ENCODE peak calls at places on chromosomes 2 and 18, in nine cellular contexts. U, T, R, N, P, X, L, C and G are unnamed samples.

GRCh38 chr2:144390424-144391020 is 129.4 kb downstream of the ZEB2 start:
- DNase-seq in U (no peak), T (no peak), R (no peak), N (no peak), P (peak), X (no peak), L (no peak), C (no peak), G (no peak)

GRCh38 chr2:101473911-101474751 is 781 bp downstream of the RFX8 start:
- DNase-seq in U (no peak), T (peak), R (peak), N (peak), P (peak), X (no peak), L (no peak), C (peak), G (peak)

GRCh38 chr18:69897397-69898108 is 50.1 kb downstream of the CD226 start:
- DNase-seq in U (no peak), T (no peak), R (no peak), N (no peak), P (no peak), X (no peak), L (no peak), C (no peak), G (no peak)

GRCh38 chr2:228522276-228522675 is 340.8 kb upstream of the SPHKAP start:
- DNase-seq in U (no peak), T (no peak), R (no peak), N (peak), P (no peak), X (no peak), L (no peak), C (no peak), G (no peak)

GRCh38 chr2:96135621-96136020 is 2.7 kb downstream of the ASTL start:
- DNase-seq in U (no peak), T (no peak), R (no peak), N (no peak), P (no peak), X (no peak), L (no peak), C (no peak), G (no peak)

GRCh38 chr2:239142296-239142695 is 258.5 kb downstream of the HDAC4 start:
- DNase-seq in U (no peak), T (no peak), R (no peak), N (no peak), P (no peak), X (no peak), L (no peak), C (peak), G (no peak)

GRCh38 chr18:47558110-47558750 is 306.8 kb upstream of the SKOR2 start:
- DNase-seq in U (no peak), T (no peak), R (no peak), N (no peak), P (no peak), X (no peak), L (no peak), C (no peak), G (no peak)

GRCh38 chr2:160406591-160407392 is 86.8 kb downstream of the RBMS1 start:
- DNase-seq in U (peak), T (no peak), R (peak), N (peak), P (peak), X (peak), L (peak), C (peak), G (no peak)

GRCh38 chr2:172709566-172710291 is 25.9 kb upstream of the RAPGEF4 start:
- DNase-seq in U (peak), T (no peak), R (no peak), N (no peak), P (no peak), X (no peak), L (no peak), C (no peak), G (no peak)

GRCh38 chr18:47260138-47260923 is 8.9 kb upstream of the SKOR2 start:
- DNase-seq in U (no peak), T (peak), R (no peak), N (no peak), P (peak), X (peak), L (no peak), C (peak), G (peak)

GRCh38 chr2:226891780-226892590 is 56.1 kb downstream of the RHBDD1 start:
- DNase-seq in U (no peak), T (no peak), R (no peak), N (peak), P (peak), X (peak), L (no peak), C (no peak), G (no peak)

GRCh38 chr2:241316825-241317224 is 1.1 kb downstream of the SEPTIN2 start:
- DNase-seq in U (peak), T (no peak), R (no peak), N (no peak), P (no peak), X (no peak), L (no peak), C (no peak), G (no peak)

GRCh38 chr2:3303583-3304406 is 73.8 kb downstream of the EIPR1 start:
- DNase-seq in U (no peak), T (peak), R (peak), N (peak), P (peak), X (peak), L (peak), C (peak), G (peak)

GRCh38 chr2:23566236-23567142 is 181.5 kb downstream of the KLHL29 start:
- DNase-seq in U (peak), T (no peak), R (peak), N (peak), P (no peak), X (peak), L (no peak), C (no peak), G (no peak)

GRCh38 chr2:138058427-138058826 is 94.2 kb downstream of the HNMT start:
- DNase-seq in U (no peak), T (no peak), R (no peak), N (no peak), P (no peak), X (no peak), L (no peak), C (no peak), G (no peak)

GRCh38 chr2:8692783-8693768 is 11.2 kb downstream of the ID2 start:
- DNase-seq in U (peak), T (peak), R (no peak), N (no peak), P (no peak), X (no peak), L (no peak), C (no peak), G (no peak)

GRCh38 chr2:24421668-24422067 is 61.3 kb upstream of the ITSN2 start:
- DNase-seq in U (peak), T (peak), R (peak), N (peak), P (peak), X (peak), L (peak), C (peak), G (no peak)

GRCh38 chr2:169461143-169461542 is 18.2 kb upstream of the BBS5 start:
- DNase-seq in U (no peak), T (no peak), R (no peak), N (no peak), P (no peak), X (no peak), L (no peak), C (no peak), G (no peak)

GRCh38 chr18:7601249-7601620 is 34.1 kb downstream of the PTPRM start:
- DNase-seq in U (no peak), T (no peak), R (no peak), N (peak), P (peak), X (peak), L (no peak), C (no peak), G (no peak)

GRCh38 chr2:65430515-65431416 is 1.6 kb downstream of the SPRED2 start:
- DNase-seq in U (peak), T (peak), R (peak), N (peak), P (peak), X (no peak), L (peak), C (peak), G (peak)

GRCh38 chr2:225434014-225434413 is 34.5 kb downstream of the NYAP2 start:
- DNase-seq in U (no peak), T (no peak), R (no peak), N (no peak), P (no peak), X (no peak), L (no peak), C (no peak), G (no peak)

GRCh38 chr2:236776695-236777251 is 207.1 kb downstream of the ACKR3 start:
- DNase-seq in U (no peak), T (no peak), R (no peak), N (peak), P (peak), X (peak), L (peak), C (no peak), G (no peak)

GRCh38 chr2:53498210-53498609 is 269.4 kb upstream of the CHAC2 start:
- DNase-seq in U (no peak), T (no peak), R (no peak), N (peak), P (peak), X (peak), L (no peak), C (no peak), G (no peak)

GRCh38 chr2:148978736-148979135 is 59.8 kb upstream of the LYPD6B start:
- DNase-seq in U (no peak), T (no peak), R (no peak), N (no peak), P (no peak), X (no peak), L (no peak), C (no peak), G (no peak)

GRCh38 chr18:60198063-60198462 is 174.5 kb downstream of the MC4R start:
- DNase-seq in U (no peak), T (no peak), R (no peak), N (no peak), P (no peak), X (no peak), L (no peak), C (no peak), G (no peak)

GRCh38 chr2:38690499-38691420 is 24.8 kb downstream of the GALM start:
- DNase-seq in U (no peak), T (no peak), R (no peak), N (peak), P (peak), X (peak), L (no peak), C (no peak), G (no peak)

GRCh38 chr18:69000366-69000765 is 202.5 kb downstream of the CCDC102B start:
- DNase-seq in U (no peak), T (no peak), R (no peak), N (no peak), P (no peak), X (peak), L (no peak), C (no peak), G (no peak)

GRCh38 chr2:112679484-112679883 is 33.7 kb downstream of the SLC20A1 start:
- DNase-seq in U (no peak), T (no peak), R (no peak), N (peak), P (no peak), X (peak), L (no peak), C (no peak), G (no peak)

GRCh38 chr18:63238711-63239110 is 80.9 kb downstream of the BCL2 start:
- DNase-seq in U (no peak), T (no peak), R (no peak), N (no peak), P (no peak), X (peak), L (no peak), C (no peak), G (no peak)

GRCh38 chr2:12202301-12202700 is 455.9 kb downstream of the LPIN1 start:
- DNase-seq in U (no peak), T (no peak), R (no peak), N (peak), P (peak), X (no peak), L (no peak), C (no peak), G (no peak)

GRCh38 chr18:4060427-4061281 is 394.5 kb downstream of the DLGAP1 start:
- DNase-seq in U (peak), T (no peak), R (no peak), N (no peak), P (peak), X (no peak), L (no peak), C (no peak), G (no peak)

GRCh38 chr18:73520229-73520628 is 627.4 kb downstream of the FBXO15 start:
- DNase-seq in U (no peak), T (no peak), R (no peak), N (no peak), P (no peak), X (no peak), L (no peak), C (no peak), G (no peak)

GRCh38 chr2:233267516-233268245 is 16.2 kb downstream of the ATG16L1 start:
- DNase-seq in U (peak), T (no peak), R (no peak), N (no peak), P (no peak), X (no peak), L (no peak), C (no peak), G (no peak)

GRCh38 chr2:131058214-131058613 is 35.0 kb downstream of the FAM168B start:
- DNase-seq in U (no peak), T (no peak), R (no peak), N (no peak), P (no peak), X (no peak), L (no peak), C (no peak), G (no peak)

GRCh38 chr2:195382186-195382585 is 274.8 kb upstream of the SLC39A10 start:
- DNase-seq in U (no peak), T (no peak), R (no peak), N (no peak), P (no peak), X (no peak), L (no peak), C (no peak), G (no peak)